ENCODE peak calls at places on chromosomes 2 and 18, in four cellular contexts. K is lower lobe of right lung, P is DND-41, U is heart left ventricle. M is an unnamed sample.

GRCh38 chr2:59034791-59035190 is 793.7 kb upstream of the FANCL start:
- DNase-seq in K (no peak), P (no peak), U (no peak), M (no peak)

GRCh38 chr2:97950329-97951154 is 45.2 kb downstream of the TMEM131 start:
- DNase-seq in K (no peak), P (no peak), U (no peak), M (no peak)

GRCh38 chr18:24862225-24862893 is 401.9 kb downstream of the HRH4 start:
- DNase-seq in K (no peak), P (no peak), U (no peak), M (no peak)

GRCh38 chr2:24659862-24660261 is 133.3 kb downstream of the PTRHD1 start:
- DNase-seq in K (no peak), P (no peak), U (no peak), M (no peak)

GRCh38 chr2:144170172-144170571 is 349.7 kb downstream of the ZEB2 start:
- DNase-seq in K (no peak), P (no peak), U (no peak), M (no peak)

GRCh38 chr18:48974304-48975220 is 23.8 kb upstream of the SMAD7 start:
- DNase-seq in K (no peak), P (no peak), U (peak), M (no peak)

GRCh38 chr2:45941758-45942738 is 290.6 kb downstream of the PRKCE start:
- DNase-seq in K (no peak), P (no peak), U (no peak), M (no peak)

GRCh38 chr18:9547767-9548166 is 66.6 kb downstream of the PPP4R1 start:
- DNase-seq in K (no peak), P (no peak), U (no peak), M (no peak)

GRCh38 chr2:133240505-133241230 is 327.6 kb downstream of the NCKAP5 start:
- DNase-seq in K (no peak), P (no peak), U (no peak), M (no peak)

GRCh38 chr2:217970206-217970605 is 32.6 kb downstream of the TNS1 start:
- DNase-seq in K (no peak), P (no peak), U (no peak), M (no peak)

GRCh38 chr2:200335657-200336056 is 29.2 kb downstream of the SPATS2L start:
- DNase-seq in K (no peak), P (no peak), U (no peak), M (no peak)

GRCh38 chr2:12321017-12321641 is 395.6 kb upstream of the TRIB2 start:
- DNase-seq in K (no peak), P (no peak), U (peak), M (no peak)

GRCh38 chr2:46148369-46148736 is 148.9 kb upstream of the EPAS1 start:
- DNase-seq in K (no peak), P (no peak), U (no peak), M (no peak)

GRCh38 chr2:207807516-207807915 is 37.8 kb upstream of the FZD5 start:
- DNase-seq in K (no peak), P (no peak), U (no peak), M (no peak)

GRCh38 chr2:60961457-60961856 is 56.1 kb upstream of the PEX13 start:
- DNase-seq in K (no peak), P (no peak), U (no peak), M (no peak)

GRCh38 chr2:230658877-230659652 is 53.6 kb upstream of the CAB39 start:
- DNase-seq in K (no peak), P (peak), U (no peak), M (no peak)

GRCh38 chr2:223306371-223306770 is 254.4 kb downstream of the KCNE4 start:
- DNase-seq in K (no peak), P (no peak), U (no peak), M (no peak)

GRCh38 chr2:23801396-23801795 is 125.5 kb downstream of the ATAD2B start:
- DNase-seq in K (no peak), P (no peak), U (no peak), M (no peak)

GRCh38 chr2:40758778-40759177 is 306.9 kb upstream of the SLC8A1 start:
- DNase-seq in K (no peak), P (no peak), U (no peak), M (no peak)

GRCh38 chr2:139196754-139197153 is 416.6 kb upstream of the NXPH2 start:
- DNase-seq in K (no peak), P (no peak), U (no peak), M (no peak)

GRCh38 chr18:26487437-26487836 is 60.9 kb downstream of the KCTD1 start:
- DNase-seq in K (no peak), P (no peak), U (no peak), M (no peak)

GRCh38 chr2:196329959-196330358 is 158.6 kb upstream of the STK17B start:
- DNase-seq in K (no peak), P (no peak), U (no peak), M (no peak)

GRCh38 chr2:214904634-214905033 is 95.2 kb upstream of the BARD1 start:
- DNase-seq in K (no peak), P (no peak), U (no peak), M (no peak)

GRCh38 chr2:147420517-147420916 is 424.3 kb upstream of the ACVR2A start:
- DNase-seq in K (no peak), P (no peak), U (no peak), M (no peak)

GRCh38 chr2:136206613-136207012 is 88.7 kb upstream of the CXCR4 start:
- DNase-seq in K (no peak), P (peak), U (no peak), M (no peak)

GRCh38 chr2:160224060-160224459 is 24.0 kb upstream of the ITGB6 start:
- DNase-seq in K (no peak), P (no peak), U (no peak), M (no peak)

GRCh38 chr2:119826370-119826961 is 66.7 kb downstream of the PTPN4 start:
- DNase-seq in K (no peak), P (peak), U (no peak), M (peak)

GRCh38 chr2:121076885-121077549 is 208.0 kb downstream of the TFCP2L1 start:
- DNase-seq in K (peak), P (peak), U (peak), M (peak)

GRCh38 chr2:190889175-190889943 is 8.7 kb downstream of the GLS start:
- DNase-seq in K (no peak), P (no peak), U (no peak), M (no peak)
- H3K4me3 ChIP-seq in K (no peak), P (no peak), U (no peak), M (no peak)

DNA sequence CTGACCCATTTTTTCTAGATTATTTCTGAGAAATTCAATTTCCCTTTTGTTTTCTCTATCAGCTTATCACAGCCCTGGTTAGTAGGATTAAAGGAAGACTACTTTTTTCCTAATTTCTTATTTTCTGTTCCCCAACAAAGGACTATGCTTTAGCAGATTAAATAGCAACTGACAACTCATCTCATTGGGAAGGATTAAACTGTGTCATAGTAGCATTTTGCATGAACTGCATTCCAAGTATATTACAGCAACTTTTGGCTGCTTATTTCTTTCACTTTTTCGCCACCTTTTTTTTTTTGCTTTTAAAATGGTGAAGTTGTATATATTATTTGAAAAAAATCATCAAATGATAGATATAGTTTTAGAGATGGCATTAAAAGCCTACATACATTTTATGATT is 570.3 kb downstream of the FBXO15 start:
- DNase-seq in K (no peak), P (no peak), U (no peak), M (no peak)
- H3K4me3 ChIP-seq in K (no peak), P (no peak), U (no peak), M (no peak)

DNA sequence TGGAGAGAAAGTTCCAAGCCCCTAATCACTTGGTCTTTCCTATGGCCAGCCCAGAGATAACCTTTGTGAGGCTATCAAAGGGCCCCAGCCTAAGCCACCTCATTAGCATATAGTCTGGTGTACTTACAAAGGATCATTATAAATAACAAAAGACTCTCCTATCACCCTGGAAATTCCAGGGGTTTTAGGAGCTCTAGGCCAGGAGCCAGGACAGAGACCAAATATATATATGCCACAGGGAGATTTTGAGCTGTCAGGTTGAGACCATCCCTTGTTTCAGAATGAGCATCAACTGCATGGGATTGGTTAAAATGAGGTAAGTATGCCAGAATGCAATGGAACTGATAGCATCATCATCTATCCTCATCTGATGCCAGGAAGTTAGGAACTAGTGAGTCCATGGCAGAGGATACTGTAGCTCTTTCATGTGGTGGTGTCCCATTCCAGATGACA is 32.1 kb upstream of the CHRNA1 start:
- DNase-seq in K (no peak), P (no peak), U (no peak), M (no peak)
- H3K4me3 ChIP-seq in K (no peak), P (no peak), U (no peak), M (no peak)

GRCh38 chr18:6927136-6927535 is 190.5 kb downstream of the LAMA1 start:
- DNase-seq in K (no peak), P (no peak), U (no peak), M (no peak)

GRCh38 chr18:6928359-6928758 is 189.2 kb downstream of the LAMA1 start:
- DNase-seq in K (no peak), P (no peak), U (no peak), M (no peak)

GRCh38 chr18:6934859-6935258 is 182.7 kb downstream of the LAMA1 start:
- DNase-seq in K (no peak), P (no peak), U (no peak), M (no peak)

DNA sequence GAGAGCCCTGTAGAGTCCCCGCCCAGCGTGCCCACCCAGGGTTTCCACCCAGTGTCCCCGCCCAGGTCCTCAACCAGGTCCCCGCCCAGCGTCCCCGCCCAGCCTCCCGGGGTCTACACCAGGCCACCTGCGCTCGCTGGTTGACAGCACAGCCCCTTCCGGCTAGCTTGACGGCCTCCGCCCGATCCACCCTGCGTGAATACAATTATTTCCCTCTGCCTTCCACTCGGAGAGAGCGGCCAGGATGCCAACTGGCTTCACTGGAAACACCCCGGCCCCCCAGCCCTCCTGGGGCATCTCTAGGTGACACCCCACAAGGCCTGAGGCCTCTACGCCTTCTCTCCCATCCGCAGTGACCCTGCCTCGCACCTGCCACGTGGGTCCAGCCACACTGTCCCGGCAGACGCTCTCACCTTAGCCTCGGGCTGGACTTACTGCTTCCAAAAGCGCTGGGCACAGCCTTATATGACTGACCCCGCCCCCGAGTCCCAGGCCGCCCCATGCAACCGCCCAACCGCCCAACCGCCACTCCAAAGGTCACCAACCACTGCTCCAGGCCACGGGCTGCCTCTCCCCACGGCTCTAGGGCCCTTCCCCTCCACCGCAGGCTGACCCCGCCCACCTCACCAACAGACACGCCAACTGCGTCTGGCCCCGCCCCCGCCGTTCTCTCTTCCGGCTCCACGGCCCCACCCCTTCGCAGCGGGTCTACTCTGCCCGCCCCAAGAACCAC is 188.1 kb downstream of the LAMA1 start:
- DNase-seq in K (no peak), P (no peak), U (no peak), M (no peak)
- H3K4me3 ChIP-seq in K (no peak), P (no peak), U (no peak), M (no peak)

GRCh38 chr18:3590096-3590655 is 140.2 kb downstream of the TGIF1 start:
- DNase-seq in K (no peak), P (no peak), U (no peak), M (no peak)

GRCh38 chr18:3593904-3594759 is 144.2 kb downstream of the TGIF1 start:
- DNase-seq in K (peak), P (peak), U (peak), M (peak)

GRCh38 chr18:3593381-3593903 is 143.5 kb downstream of the TGIF1 start:
- DNase-seq in K (no peak), P (no peak), U (no peak), M (no peak)

GRCh38 chr18:3594760-3595241 is 144.8 kb downstream of the TGIF1 start:
- DNase-seq in K (no peak), P (peak), U (no peak), M (peak)

DNA sequence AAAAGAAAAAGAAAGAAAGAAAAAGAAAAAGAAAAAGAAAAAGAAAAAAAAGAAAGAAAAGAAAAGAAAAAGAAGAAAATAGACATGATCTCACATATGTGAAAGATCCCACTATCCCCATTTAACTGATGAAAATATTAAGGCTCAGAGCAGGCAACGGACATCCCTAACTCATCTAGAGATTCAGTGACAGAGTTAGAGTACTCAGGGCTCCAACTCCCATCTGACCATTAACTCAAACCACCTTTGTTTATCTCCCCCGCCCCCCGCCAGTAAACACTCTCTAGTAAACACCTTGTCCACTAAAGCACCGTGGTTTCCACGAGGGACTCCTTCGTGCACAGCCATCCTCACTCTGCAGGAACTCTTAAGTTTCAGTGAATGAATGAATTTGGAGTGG is 142.9 kb downstream of the TGIF1 start:
- DNase-seq in K (no peak), P (no peak), U (no peak), M (no peak)
- H3K4me3 ChIP-seq in K (no peak), P (peak), U (no peak), M (peak)